ENCODE peak calls at places on chromosomes 3 and 15, in five cellular contexts. M is fibroblast of lung; Q is stomach; K is GM12878; W is CD4-positive, CD25-positive, alpha-beta regulatory T cell. G is an unnamed sample. For H3K4me1 and H3K36me3, the result is how much of the 10 kb centered on the place peaks cover.

GRCh38 chr15:23038741-23039150 is 623 bp downstream of the TUBGCP5 start:
- DNase-seq in M (peak), Q (no peak), K (no peak), W (no peak), G (no peak)

GRCh38 chr3:108420926-108421325 is 89.5 kb downstream of the MYH15 start:
- DNase-seq in M (peak), Q (no peak), K (no peak), W (no peak), G (no peak)

GRCh38 chr15:63997715-63998442 is 48.4 kb downstream of the DAPK2 start:
- DNase-seq in M (no peak), Q (no peak), K (no peak), W (no peak), G (no peak)

GRCh38 chr3:197847866-197848401 is 56.9 kb downstream of the LRCH3 start:
- DNase-seq in M (peak), Q (no peak), K (peak), W (peak), G (no peak)

GRCh38 chr15:62816342-62817059 is 226.0 kb upstream of the TPM1 start:
- DNase-seq in M (no peak), Q (no peak), K (no peak), W (no peak), G (no peak)

GRCh38 chr3:122310361-122310760 is 14.7 kb upstream of the CSTA start:
- DNase-seq in M (no peak), Q (no peak), K (no peak), W (no peak), G (no peak)

GRCh38 chr15:42385980-42386695 is 26.8 kb downstream of the CAPN3 start:
- DNase-seq in M (no peak), Q (no peak), K (no peak), W (no peak), G (peak)

GRCh38 chr3:64873400-64873799 is 185.6 kb upstream of the ADAMTS9 start:
- DNase-seq in M (no peak), Q (no peak), K (no peak), W (no peak), G (no peak)

GRCh38 chr3:142853270-142854163 is 35.4 kb downstream of the PCOLCE2 start:
- DNase-seq in M (no peak), Q (peak), K (no peak), W (no peak), G (no peak)

GRCh38 chr3:79081285-79081684 is 686.5 kb downstream of the ROBO1 start:
- DNase-seq in M (no peak), Q (no peak), K (no peak), W (no peak), G (no peak)

GRCh38 chr15:37019479-37020433 is 80.6 kb downstream of the MEIS2 start:
- DNase-seq in M (peak), Q (peak), K (no peak), W (no peak), G (no peak)

GRCh38 chr15:43249699-43250203 is 17.0 kb downstream of the TGM5 start:
- DNase-seq in M (peak), Q (no peak), K (peak), W (no peak), G (peak)

GRCh38 chr3:128100126-128100525 is 23.5 kb downstream of the RUVBL1 start:
- DNase-seq in M (no peak), Q (no peak), K (no peak), W (no peak), G (no peak)

GRCh38 chr3:97359958-97360357 is 404.6 kb upstream of the ARL6 start:
- DNase-seq in M (no peak), Q (no peak), K (no peak), W (no peak), G (no peak)

GRCh38 chr3:31092748-31093607 is 198.5 kb upstream of the GADL1 start:
- DNase-seq in M (no peak), Q (no peak), K (no peak), W (no peak), G (peak)

GRCh38 chr15:75348034-75348562 is 1.3 kb downstream of the NEIL1 start:
- DNase-seq in M (no peak), Q (no peak), K (no peak), W (no peak), G (no peak)

GRCh38 chr3:24521306-24522154 is 26.9 kb upstream of the THRB start:
- DNase-seq in M (peak), Q (peak), K (no peak), W (peak), G (no peak)

GRCh38 chr3:187807086-187807862 is 62.0 kb upstream of the BCL6 start:
- DNase-seq in M (peak), Q (no peak), K (no peak), W (peak), G (no peak)

GRCh38 chr3:181725830-181726229 is 14.1 kb downstream of the SOX2 start:
- DNase-seq in M (no peak), Q (no peak), K (no peak), W (no peak), G (no peak)

GRCh38 chr15:78179286-78179840 is 30.2 kb downstream of the IDH3A start:
- DNase-seq in M (no peak), Q (no peak), K (no peak), W (no peak), G (no peak)

GRCh38 chr3:47012342-47013230 is 33.1 kb downstream of the NBEAL2 start:
- DNase-seq in M (no peak), Q (peak), K (no peak), W (no peak), G (no peak)

GRCh38 chr3:120622870-120623718 is 27.0 kb downstream of the NDUFB4 start:
- DNase-seq in M (no peak), Q (no peak), K (no peak), W (peak), G (peak)

GRCh38 chr3:67017211-67017610 is 19.1 kb downstream of the KBTBD8 start:
- DNase-seq in M (peak), Q (no peak), K (no peak), W (no peak), G (no peak)

GRCh38 chr3:112032377-112032776 is 2.2 kb upstream of the TMPRSS7 start:
- DNase-seq in M (no peak), Q (no peak), K (no peak), W (no peak), G (no peak)

GRCh38 chr3:186060222-186060621 is 48.7 kb downstream of the ETV5 start:
- DNase-seq in M (no peak), Q (no peak), K (peak), W (peak), G (no peak)

GRCh38 chr3:127077068-127077467 is 94.2 kb downstream of the PLXNA1 start:
- DNase-seq in M (no peak), Q (no peak), K (no peak), W (no peak), G (no peak)

GRCh38 chr3:126216416-126216815 is 36.0 kb upstream of the ALDH1L1 start:
- DNase-seq in M (peak), Q (no peak), K (no peak), W (no peak), G (no peak)

GRCh38 chr15:62068071-62068786 is 1.5 kb downstream of the C2CD4A start:
- DNase-seq in M (peak), Q (peak), K (no peak), W (peak), G (peak)

GRCh38 chr3:62039584-62039983 is 333.8 kb downstream of the FEZF2 start:
- DNase-seq in M (peak), Q (no peak), K (no peak), W (no peak), G (no peak)

GRCh38 chr3:86801921-86802320 is 189.0 kb downstream of the VGLL3 start:
- DNase-seq in M (peak), Q (no peak), K (no peak), W (no peak), G (no peak)

GRCh38 chr3:99878005-99878404 is 60.3 kb downstream of the CMSS1 start:
- DNase-seq in M (peak), Q (no peak), K (no peak), W (no peak), G (peak)

DNA sequence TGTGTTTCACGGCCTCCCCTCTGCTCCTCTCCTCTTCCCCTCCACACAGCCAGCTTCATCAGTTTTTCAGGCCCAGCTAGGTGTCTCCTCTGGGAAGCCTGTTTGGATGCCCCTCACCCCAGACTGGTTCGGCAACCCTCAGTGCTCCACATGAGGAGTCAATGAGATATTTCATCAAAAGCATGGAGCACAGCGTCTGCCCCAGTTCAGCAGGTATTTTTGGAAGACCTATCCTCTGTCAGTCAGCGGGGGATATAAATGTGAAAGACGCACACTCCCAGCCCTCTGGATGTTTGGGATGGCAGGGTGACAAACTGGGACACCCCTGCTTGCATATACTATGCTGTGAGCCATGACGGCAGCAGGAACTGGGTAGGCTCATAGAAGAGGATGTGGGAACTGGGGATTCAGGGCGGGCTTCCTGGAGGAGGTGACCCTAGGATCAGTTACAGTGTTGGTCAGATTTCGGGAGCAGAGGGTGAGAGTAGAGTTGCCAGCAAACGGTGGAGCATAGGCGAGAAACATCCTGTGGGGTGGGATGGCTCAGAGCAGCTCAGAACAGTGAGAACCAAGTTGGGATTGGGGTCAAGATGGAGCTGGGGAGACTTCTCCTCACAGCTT is 42.9 kb downstream of the PXYLP1 start:
- DNase-seq in M (no peak), Q (no peak), K (no peak), W (no peak), G (no peak)
- H3K4me1 ChIP-seq in M (under half), Q (under half), K (under half), W (under half), G (under half)

DNA sequence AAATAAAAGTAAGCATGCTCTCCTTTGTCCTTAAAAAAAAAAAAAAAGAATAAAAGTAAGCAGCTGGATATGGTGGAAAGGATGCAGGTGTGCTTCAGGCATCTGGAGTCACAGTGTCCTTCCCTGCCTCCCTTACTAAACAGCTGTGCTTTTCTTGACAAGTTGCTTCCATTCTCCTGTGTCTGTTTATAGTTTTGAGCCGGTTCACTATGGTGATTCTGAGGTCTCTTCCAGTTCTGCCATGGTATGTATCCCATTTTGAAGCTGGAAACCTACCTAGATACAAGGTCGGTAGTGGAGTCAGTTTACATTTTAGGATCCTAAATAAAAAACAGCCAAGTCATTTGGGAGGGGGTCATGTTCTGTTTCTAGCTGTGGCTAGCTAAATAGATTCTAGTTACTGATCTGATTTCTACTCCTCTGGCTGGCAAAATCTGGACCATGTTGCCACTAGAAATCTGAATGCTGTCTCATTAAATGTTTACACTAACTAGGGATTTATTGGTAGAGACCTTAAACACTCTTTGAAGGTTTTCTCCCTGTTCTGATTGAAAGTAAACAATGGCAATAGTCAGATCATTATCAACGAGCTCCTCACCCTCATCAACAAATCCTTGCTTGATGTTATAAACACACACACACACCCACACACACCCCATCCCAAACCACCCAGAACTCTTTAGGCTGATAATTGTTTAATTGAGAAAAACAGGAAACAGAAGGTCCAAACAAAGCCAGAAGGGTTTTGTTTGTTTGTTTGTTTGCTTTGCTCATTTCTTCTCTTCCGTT is 7.9 kb downstream of the TNFSF10 start:
- DNase-seq in M (peak), Q (no peak), K (no peak), W (no peak), G (no peak)
- H3K36me3 ChIP-seq in M (under half), Q (under half), K (under half), W (under half), G (under half)

GRCh38 chr3:195854628-195855300 is 43.0 kb upstream of the MUC4 start:
- DNase-seq in M (no peak), Q (peak), K (no peak), W (no peak), G (no peak)

GRCh38 chr3:195855471-195856409 is 44.0 kb upstream of the MUC4 start:
- DNase-seq in M (no peak), Q (no peak), K (no peak), W (no peak), G (no peak)

GRCh38 chr3:195859061-195859845 is 47.5 kb upstream of the MUC4 start:
- DNase-seq in M (peak), Q (peak), K (no peak), W (peak), G (peak)

GRCh38 chr3:195853930-195854478 is 42.3 kb upstream of the MUC4 start:
- DNase-seq in M (no peak), Q (no peak), K (no peak), W (no peak), G (no peak)

GRCh38 chr3:195856410-195857084 is 44.8 kb upstream of the MUC4 start:
- DNase-seq in M (no peak), Q (no peak), K (no peak), W (peak), G (no peak)
- H3K27ac ChIP-seq in M (no peak), Q (no peak), K (no peak), W (no peak), G (no peak)

DNA sequence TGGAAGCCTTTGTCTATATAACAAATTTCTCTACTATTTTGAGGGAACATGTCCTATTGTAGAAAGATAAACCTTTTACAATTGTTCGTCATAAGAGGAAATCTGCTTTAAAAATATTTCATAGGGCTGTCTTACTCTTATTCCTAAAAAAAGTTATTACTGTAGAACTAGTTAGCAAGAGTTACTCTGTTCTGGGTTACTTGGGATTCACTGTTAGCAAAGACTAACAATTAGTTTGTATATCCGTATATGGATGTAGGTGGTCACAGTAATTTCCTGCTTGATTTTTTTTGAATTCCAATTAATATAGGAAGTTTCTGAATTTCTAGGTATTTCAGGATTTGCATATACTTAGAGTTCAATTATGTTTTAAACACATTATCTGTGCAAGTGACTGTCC is 413.5 kb downstream of the RBMS3 start:
- DNase-seq in M (no peak), Q (no peak), K (no peak), W (no peak), G (no peak)
- H3K4me1 ChIP-seq in M (under half), Q (under half), K (under half), W (under half), G (under half)

GRCh38 chr3:123313889-123314288 is 112.1 kb downstream of the SEC22A start:
- DNase-seq in M (no peak), Q (no peak), K (no peak), W (no peak), G (no peak)

GRCh38 chr3:123311201-123311600 is 109.5 kb downstream of the SEC22A start:
- DNase-seq in M (no peak), Q (no peak), K (no peak), W (no peak), G (no peak)

GRCh38 chr3:123312331-123313265 is 110.9 kb downstream of the SEC22A start:
- DNase-seq in M (no peak), Q (no peak), K (no peak), W (no peak), G (no peak)

GRCh38 chr3:123310186-123310585 is 108.4 kb downstream of the SEC22A start:
- DNase-seq in M (no peak), Q (no peak), K (no peak), W (no peak), G (no peak)

DNA sequence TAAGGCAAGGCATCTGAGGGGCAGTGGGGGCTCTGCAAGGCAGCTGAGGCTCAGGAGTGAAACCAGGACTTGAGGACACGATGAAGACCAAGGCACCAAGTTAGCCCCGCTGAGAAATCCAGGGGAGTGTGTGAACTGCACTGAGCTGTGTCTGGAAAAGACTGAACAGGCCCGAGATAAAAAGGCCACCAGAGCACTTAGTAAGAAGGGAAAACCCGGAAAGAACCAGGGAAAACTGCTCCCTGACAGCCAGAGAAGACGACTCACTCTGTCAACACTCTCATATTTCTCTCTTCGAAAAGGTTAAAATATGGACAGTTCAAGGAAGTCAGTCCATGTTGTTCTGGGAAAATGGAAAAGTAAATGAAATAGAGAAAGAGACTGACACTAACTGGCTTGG is 109.0 kb downstream of the SEC22A start:
- DNase-seq in M (no peak), Q (no peak), K (no peak), W (no peak), G (no peak)
- H3K36me3 ChIP-seq in M (under half), Q (under half), K (under half), W (under half), G (under half)

GRCh38 chr3:38655708-38656300 is 6.3 kb upstream of the SCN5A start:
- DNase-seq in M (peak), Q (no peak), K (no peak), W (peak), G (peak)
- H3K27ac ChIP-seq in M (no peak), Q (no peak), K (no peak), W (no peak), G (no peak)

GRCh38 chr3:15289661-15290060 is 42.7 kb downstream of the SH3BP5 start:
- DNase-seq in M (no peak), Q (no peak), K (no peak), W (no peak), G (peak)

GRCh38 chr3:15286022-15286421 is 46.4 kb downstream of the SH3BP5 start:
- DNase-seq in M (no peak), Q (no peak), K (no peak), W (no peak), G (no peak)

GRCh38 chr3:15288331-15288726 is 44.1 kb downstream of the SH3BP5 start:
- DNase-seq in M (no peak), Q (no peak), K (no peak), W (no peak), G (no peak)

GRCh38 chr3:15290731-15291130 is 41.7 kb downstream of the SH3BP5 start:
- DNase-seq in M (no peak), Q (no peak), K (no peak), W (no peak), G (no peak)

GRCh38 chr3:15287565-15288330 is 44.6 kb downstream of the SH3BP5 start:
- DNase-seq in M (peak), Q (peak), K (no peak), W (no peak), G (peak)
- H3K4me1 ChIP-seq in M (under half), Q (under half), K (under half), W (half or more), G (under half)

GRCh38 chr3:119457260-119457659 is 6.2 kb downstream of the TMEM39A start:
- DNase-seq in M (peak), Q (no peak), K (no peak), W (no peak), G (no peak)
- H3K36me3 ChIP-seq in M (under half), Q (half or more), K (under half), W (half or more), G (half or more)

DNA sequence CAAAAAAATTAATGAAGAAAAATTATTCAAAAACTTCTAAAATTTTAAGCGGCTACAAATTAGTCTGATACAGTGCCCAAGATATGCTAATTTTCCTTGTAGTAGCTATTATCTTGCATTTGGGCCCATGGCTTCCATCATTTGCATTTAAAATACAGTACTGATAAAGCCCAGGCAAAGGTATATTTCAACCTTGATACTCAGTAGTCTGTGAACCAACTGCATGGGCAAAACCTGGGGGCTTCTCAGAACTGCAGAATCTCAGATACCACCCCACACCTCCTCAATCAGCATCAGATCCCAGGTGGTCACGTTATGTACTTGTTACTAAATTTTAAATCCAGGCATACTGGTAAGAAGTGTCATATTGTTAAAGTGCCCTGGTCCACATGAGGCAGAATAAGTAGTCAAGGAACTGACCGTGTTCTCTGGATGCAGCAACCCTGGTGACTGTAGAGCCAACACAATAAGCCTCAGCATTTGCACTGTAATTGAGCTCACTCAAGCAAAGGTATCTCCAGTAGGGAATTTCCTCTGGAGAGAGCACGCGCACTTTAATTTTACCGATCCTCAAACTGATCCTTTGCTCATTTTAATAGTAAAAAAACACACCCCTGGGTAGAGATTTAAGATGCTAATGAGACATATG is 31.9 kb downstream of the ZNF385D start:
- DNase-seq in M (no peak), Q (no peak), K (no peak), W (no peak), G (no peak)
- H3K27ac ChIP-seq in M (no peak), Q (no peak), K (no peak), W (no peak), G (no peak)

GRCh38 chr3:29285356-29286070 is 4.6 kb downstream of the RBMS3 start:
- DNase-seq in M (peak), Q (no peak), K (no peak), W (peak), G (no peak)

GRCh38 chr3:29283739-29284138 is 2.9 kb downstream of the RBMS3 start:
- DNase-seq in M (peak), Q (no peak), K (no peak), W (peak), G (no peak)

GRCh38 chr3:29283297-29283681 is 2.4 kb downstream of the RBMS3 start:
- DNase-seq in M (peak), Q (no peak), K (no peak), W (peak), G (peak)

GRCh38 chr3:29284578-29284977 is 3.7 kb downstream of the RBMS3 start:
- DNase-seq in M (peak), Q (no peak), K (no peak), W (peak), G (no peak)

GRCh38 chr3:29286841-29287240 is 6.0 kb downstream of the RBMS3 start:
- DNase-seq in M (peak), Q (no peak), K (no peak), W (no peak), G (no peak)
- H3K4me1 ChIP-seq in M (under half), Q (under half), K (under half), W (under half), G (under half)